ENCODE peak calls at places on chromosomes 5 and 9, in seven cellular contexts. C, X, K, S, B, V and I are unnamed samples.
A peak's percentile ranks its signal among the peaks of the same experiment; 100 is the strongest.

GRCh38 chr5:108356286-108356685 is 25.6 kb downstream of the FBXL17 start:
- DNase-seq in C (no peak), X (no peak), K (no peak), S (no peak), B (no peak), V (no peak), I (no peak)

GRCh38 chr5:37272564-37272963 is 23.4 kb upstream of the CPLANE1 start:
- DNase-seq in C (no peak), X (no peak), K (no peak), S (no peak), B (no peak), V (peak; percentile 82), I (no peak)

GRCh38 chr5:38871790-38872551 is 26.2 kb downstream of the OSMR start:
- DNase-seq in C (peak; percentile 97), X (no peak), K (no peak), S (no peak), B (no peak), V (peak; percentile 100), I (peak; percentile 93)

GRCh38 chr9:132869266-132869665 is 8.8 kb downstream of the AK8 start:
- DNase-seq in C (no peak), X (no peak), K (no peak), S (no peak), B (no peak), V (no peak), I (no peak)

GRCh38 chr9:70574222-70574837 is 159.9 kb upstream of the KLF9 start:
- DNase-seq in C (peak; percentile 67), X (no peak), K (no peak), S (no peak), B (peak; percentile 66), V (no peak), I (peak; percentile 62)

GRCh38 chr9:108473209-108474112 is 382.3 kb downstream of the ACTL7B start:
- DNase-seq in C (peak; percentile 82), X (no peak), K (no peak), S (no peak), B (peak; percentile 41), V (no peak), I (peak; percentile 76)

GRCh38 chr9:131262327-131263032 is 13.8 kb downstream of the FAM78A start:
- DNase-seq in C (no peak), X (no peak), K (no peak), S (no peak), B (no peak), V (no peak), I (no peak)

GRCh38 chr9:3473402-3473801 is 52.4 kb downstream of the RFX3 start:
- DNase-seq in C (no peak), X (no peak), K (no peak), S (no peak), B (no peak), V (no peak), I (no peak)

GRCh38 chr5:57010786-57011185 is 58.9 kb upstream of the MIER3 start:
- DNase-seq in C (no peak), X (no peak), K (no peak), S (no peak), B (no peak), V (no peak), I (no peak)

GRCh38 chr5:68740204-68740910 is 353.5 kb upstream of the SLC30A5 start:
- DNase-seq in C (no peak), X (no peak), K (no peak), S (no peak), B (no peak), V (no peak), I (no peak)

GRCh38 chr5:109907189-109907588 is 217.5 kb downstream of the MAN2A1 start:
- DNase-seq in C (no peak), X (no peak), K (no peak), S (no peak), B (peak; percentile 16), V (no peak), I (no peak)

GRCh38 chr5:37494756-37495155 is 115.6 kb downstream of the WDR70 start:
- DNase-seq in C (peak; percentile 19), X (no peak), K (no peak), S (no peak), B (no peak), V (peak; percentile 39), I (no peak)

GRCh38 chr5:158589939-158590338 is 509.8 kb downstream of the EBF1 start:
- DNase-seq in C (no peak), X (no peak), K (no peak), S (no peak), B (no peak), V (no peak), I (no peak)

GRCh38 chr9:8188720-8189407 is 389.3 kb upstream of the DMAC1 start:
- DNase-seq in C (peak; percentile 47), X (no peak), K (no peak), S (no peak), B (no peak), V (peak; percentile 1), I (no peak)

GRCh38 chr9:94908583-94909249 is 182.2 kb downstream of the AOPEP start:
- DNase-seq in C (no peak), X (no peak), K (no peak), S (no peak), B (no peak), V (no peak), I (no peak)

GRCh38 chr5:7397935-7398334 is 2.0 kb downstream of the ADCY2 start:
- DNase-seq in C (no peak), X (no peak), K (no peak), S (no peak), B (no peak), V (no peak), I (no peak)

GRCh38 chr9:131407717-131408195 is 13.9 kb downstream of the PRRC2B start:
- DNase-seq in C (no peak), X (peak; percentile 69), K (peak; percentile 37), S (peak; percentile 37), B (no peak), V (peak; percentile 67), I (no peak)

GRCh38 chr9:73869261-73869660 is 627.9 kb upstream of the RORB start:
- DNase-seq in C (peak; percentile 50), X (no peak), K (no peak), S (no peak), B (no peak), V (peak; percentile 96), I (no peak)

GRCh38 chr9:34665381-34666250 is 3.2 kb upstream of the CCL27 start:
- DNase-seq in C (peak; percentile 93), X (peak; percentile 96), K (peak; percentile 94), S (peak; percentile 98), B (peak; percentile 98), V (peak; percentile 89), I (peak; percentile 91)

DNA sequence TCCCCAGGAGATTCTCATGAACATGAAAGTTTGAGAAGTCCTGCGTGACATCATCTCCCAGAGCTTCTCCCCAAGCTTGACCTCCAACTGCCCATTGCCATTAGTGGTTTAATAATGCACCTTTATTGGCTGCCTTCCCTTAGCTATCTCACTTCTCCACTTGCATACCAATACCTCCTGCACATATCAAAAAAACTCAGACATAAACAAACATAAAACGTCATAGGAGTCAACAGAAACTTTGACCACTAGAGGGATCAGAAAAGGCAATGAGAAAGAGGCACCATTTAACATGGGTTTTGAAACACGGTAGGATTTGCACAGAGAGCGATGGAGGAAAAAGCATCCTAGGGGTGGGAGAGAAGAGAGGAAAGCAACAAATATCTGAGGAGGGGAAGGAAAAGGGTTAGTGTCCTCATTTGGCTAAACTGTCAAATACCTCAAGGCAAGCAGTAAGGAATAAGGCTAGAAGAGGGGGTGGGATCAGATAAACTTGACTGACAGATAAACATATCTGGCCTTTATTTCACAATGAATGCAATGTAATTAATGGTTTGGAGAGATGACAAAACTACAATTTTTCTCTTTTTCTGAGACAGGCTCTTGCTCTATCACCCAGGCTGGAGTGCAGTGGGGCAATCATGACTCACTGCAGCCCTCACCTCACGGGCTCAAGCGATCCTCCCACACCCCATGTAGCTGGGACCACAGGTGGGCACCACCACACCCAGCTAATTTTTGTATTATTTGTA is 27.0 kb downstream of the GNAQ start:
- DNase-seq in C (no peak), X (no peak), K (no peak), S (no peak), B (no peak), V (no peak), I (no peak)
- TF ChIP-seq CTCF in C (peak; percentile 26), X (no peak), K (peak; percentile 26), S (no peak), B (no peak), V (peak; percentile 41), I (no peak)

DNA sequence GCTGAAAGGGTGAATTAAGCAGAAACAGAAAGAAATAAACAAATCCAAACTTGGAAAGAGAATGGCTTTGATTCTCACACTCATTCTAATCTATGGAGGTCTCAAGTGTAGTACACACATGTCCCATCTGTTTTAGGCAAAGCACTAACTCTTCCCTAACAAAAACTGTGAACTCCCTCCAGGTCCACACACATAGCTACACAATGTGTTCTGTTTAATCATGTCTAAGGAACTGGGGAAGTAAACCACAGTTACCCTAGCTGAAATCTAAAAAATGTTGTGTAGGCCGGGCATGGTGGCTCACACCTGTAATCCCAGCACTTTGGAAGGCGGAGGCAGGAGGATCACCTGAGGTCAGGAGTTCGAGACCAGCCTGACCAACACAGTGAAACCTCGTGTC is 118.7 kb upstream of the FST start:
- DNase-seq in C (no peak), X (no peak), K (no peak), S (no peak), B (no peak), V (peak; percentile 83), I (no peak)
- TF ChIP-seq CTCF in C (no peak), X (no peak), K (no peak), S (no peak), B (no peak), V (no peak), I (no peak)

GRCh38 chr9:134813841-134814240 is 66.8 kb upstream of the FCN2 start:
- DNase-seq in C (no peak), X (no peak), K (no peak), S (no peak), B (no peak), V (no peak), I (no peak)

GRCh38 chr9:134811079-134811672 is 69.4 kb upstream of the FCN2 start:
- DNase-seq in C (no peak), X (no peak), K (no peak), S (no peak), B (no peak), V (no peak), I (no peak)

GRCh38 chr9:134814598-134815215 is 65.9 kb upstream of the FCN2 start:
- DNase-seq in C (peak; percentile 59), X (no peak), K (no peak), S (no peak), B (no peak), V (peak; percentile 34), I (no peak)

GRCh38 chr9:134809296-134809695 is 71.3 kb upstream of the FCN2 start:
- DNase-seq in C (no peak), X (no peak), K (no peak), S (no peak), B (peak; percentile 13), V (no peak), I (no peak)

GRCh38 chr9:134811673-134812668 is 68.6 kb upstream of the FCN2 start:
- DNase-seq in C (peak; percentile 72), X (peak; percentile 46), K (no peak), S (no peak), B (no peak), V (peak; percentile 6), I (peak; percentile 84)
- TF ChIP-seq CTCF in C (no peak), X (peak; percentile 32), K (no peak), S (no peak), B (no peak), V (no peak), I (peak; percentile 22)

DNA sequence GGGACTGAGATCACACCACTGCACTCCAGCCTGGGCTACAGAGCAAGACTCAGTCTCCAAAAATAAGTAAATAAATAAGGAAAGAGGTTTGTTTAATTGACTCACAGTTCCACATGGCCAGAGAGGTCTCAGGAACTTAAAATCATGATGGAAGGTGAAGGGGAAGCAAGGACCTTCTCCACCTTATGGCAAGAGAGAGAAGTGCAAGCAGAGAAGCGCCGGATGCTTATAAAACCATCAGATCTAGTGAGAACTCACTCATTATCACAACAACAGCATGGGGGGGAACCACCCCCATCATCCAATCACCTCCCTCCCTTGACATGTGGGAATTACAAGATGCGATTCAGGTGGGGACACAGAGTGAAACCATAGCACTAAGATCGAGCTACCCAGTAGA is 22.8 kb upstream of the RGMB start:
- DNase-seq in C (no peak), X (no peak), K (no peak), S (no peak), B (no peak), V (peak; percentile 27), I (no peak)
- TF ChIP-seq CTCF in C (no peak), X (peak; percentile 60), K (peak; percentile 15), S (no peak), B (no peak), V (peak; percentile 59), I (no peak)